ENCODE peak calls at places on chromosomes 11 and 22, in eight cellular contexts. One of them, this sample, is unnamed.

GRCh38 chr11:88179966-88180629 is 4.9 kb upstream of the RAB38 start:
- DNase-seq in testis: no peak
- DNase-seq in HCT116: no peak
- DNase-seq in ovary: no peak
- DNase-seq in BJ: no peak
- DNase-seq in cardiac muscle cell: peak
- DNase-seq in GM23338: no peak
- DNase-seq in Panc1: no peak
- DNase-seq in this sample: no peak

GRCh38 chr11:100888836-100889235 is 201.7 kb downstream of the ARHGAP42 start:
- DNase-seq in GM23338: no peak
- DNase-seq in BJ: no peak
- DNase-seq in HCT116: no peak
- DNase-seq in ovary: no peak
- DNase-seq in Panc1: no peak
- DNase-seq in testis: no peak
- DNase-seq in cardiac muscle cell: no peak
- DNase-seq in this sample: no peak

GRCh38 chr11:34707462-34707840 is 86.6 kb downstream of the EHF start:
- DNase-seq in Panc1: no peak
- DNase-seq in GM23338: no peak
- DNase-seq in BJ: no peak
- DNase-seq in cardiac muscle cell: no peak
- DNase-seq in testis: no peak
- DNase-seq in ovary: no peak
- DNase-seq in HCT116: no peak
- DNase-seq in this sample: no peak

GRCh38 chr11:10314199-10315072 is 9.6 kb downstream of the ADM start:
- DNase-seq in HCT116: no peak
- DNase-seq in testis: no peak
- DNase-seq in GM23338: peak
- DNase-seq in ovary: no peak
- DNase-seq in cardiac muscle cell: peak
- DNase-seq in BJ: no peak
- DNase-seq in Panc1: no peak
- DNase-seq in this sample: no peak

GRCh38 chr22:42704896-42705295 is 15.8 kb downstream of the A4GALT start:
- DNase-seq in GM23338: peak
- DNase-seq in cardiac muscle cell: no peak
- DNase-seq in Panc1: no peak
- DNase-seq in BJ: no peak
- DNase-seq in HCT116: no peak
- DNase-seq in ovary: no peak
- DNase-seq in testis: no peak
- DNase-seq in this sample: no peak

GRCh38 chr11:30560345-30561106 is 25.6 kb downstream of the MPPED2 start:
- DNase-seq in BJ: no peak
- DNase-seq in cardiac muscle cell: no peak
- DNase-seq in Panc1: no peak
- DNase-seq in HCT116: no peak
- DNase-seq in testis: no peak
- DNase-seq in ovary: no peak
- DNase-seq in GM23338: peak
- DNase-seq in this sample: no peak

GRCh38 chr11:96199563-96200025 is 143.4 kb downstream of the MAML2 start:
- DNase-seq in ovary: no peak
- DNase-seq in cardiac muscle cell: peak
- DNase-seq in testis: no peak
- DNase-seq in GM23338: no peak
- DNase-seq in BJ: no peak
- DNase-seq in HCT116: no peak
- DNase-seq in Panc1: no peak
- DNase-seq in this sample: peak

GRCh38 chr11:73797457-73797856 is 9.8 kb downstream of the MRPL48 start:
- DNase-seq in testis: no peak
- DNase-seq in cardiac muscle cell: no peak
- DNase-seq in Panc1: no peak
- DNase-seq in GM23338: no peak
- DNase-seq in HCT116: no peak
- DNase-seq in BJ: no peak
- DNase-seq in ovary: no peak
- DNase-seq in this sample: no peak

GRCh38 chr11:116428638-116428975 is 344.2 kb downstream of the BUD13 start:
- DNase-seq in GM23338: no peak
- DNase-seq in HCT116: no peak
- DNase-seq in Panc1: no peak
- DNase-seq in testis: no peak
- DNase-seq in cardiac muscle cell: no peak
- DNase-seq in BJ: no peak
- DNase-seq in ovary: no peak
- DNase-seq in this sample: no peak

GRCh38 chr11:9982796-9983579 is 311.0 kb downstream of the SBF2 start:
- DNase-seq in cardiac muscle cell: peak
- DNase-seq in GM23338: peak
- DNase-seq in HCT116: peak
- DNase-seq in testis: no peak
- DNase-seq in Panc1: no peak
- DNase-seq in BJ: no peak
- DNase-seq in ovary: no peak
- DNase-seq in this sample: peak

GRCh38 chr22:43722444-43722843 is 89.7 kb downstream of the EFCAB6 start:
- DNase-seq in ovary: no peak
- DNase-seq in cardiac muscle cell: no peak
- DNase-seq in HCT116: no peak
- DNase-seq in Panc1: no peak
- DNase-seq in BJ: no peak
- DNase-seq in GM23338: no peak
- DNase-seq in testis: no peak
- DNase-seq in this sample: no peak

GRCh38 chr11:859394-860131 is 16.9 kb downstream of the TSPAN4 start:
- DNase-seq in BJ: no peak
- DNase-seq in ovary: peak
- DNase-seq in Panc1: no peak
- DNase-seq in HCT116: no peak
- DNase-seq in GM23338: no peak
- DNase-seq in cardiac muscle cell: peak
- DNase-seq in testis: peak
- DNase-seq in this sample: peak

GRCh38 chr22:43926349-43926710 is 2.7 kb downstream of the PNPLA3 start:
- DNase-seq in HCT116: no peak
- DNase-seq in Panc1: no peak
- DNase-seq in cardiac muscle cell: no peak
- DNase-seq in BJ: no peak
- DNase-seq in GM23338: no peak
- DNase-seq in testis: no peak
- DNase-seq in ovary: no peak
- DNase-seq in this sample: no peak

GRCh38 chr11:33941637-33942160 is 49.8 kb upstream of the LMO2 start:
- DNase-seq in cardiac muscle cell: peak
- DNase-seq in ovary: no peak
- DNase-seq in Panc1: no peak
- DNase-seq in GM23338: no peak
- DNase-seq in HCT116: peak
- DNase-seq in testis: no peak
- DNase-seq in BJ: no peak
- DNase-seq in this sample: no peak

GRCh38 chr11:65448418-65449196 is 26.0 kb downstream of the NEAT1 start:
- DNase-seq in testis: no peak
- DNase-seq in GM23338: peak
- DNase-seq in ovary: no peak
- DNase-seq in cardiac muscle cell: peak
- DNase-seq in BJ: no peak
- DNase-seq in Panc1: no peak
- DNase-seq in HCT116: no peak
- DNase-seq in this sample: no peak

GRCh38 chr11:8106679-8107078 is 25.7 kb downstream of the TUB start:
- DNase-seq in ovary: no peak
- DNase-seq in testis: no peak
- DNase-seq in cardiac muscle cell: no peak
- DNase-seq in GM23338: no peak
- DNase-seq in Panc1: no peak
- DNase-seq in HCT116: no peak
- DNase-seq in BJ: no peak
- DNase-seq in this sample: no peak

GRCh38 chr22:30856699-30857098 is 111.9 kb downstream of the MORC2 start:
- DNase-seq in ovary: no peak
- DNase-seq in Panc1: no peak
- DNase-seq in GM23338: no peak
- DNase-seq in testis: no peak
- DNase-seq in HCT116: no peak
- DNase-seq in BJ: no peak
- DNase-seq in cardiac muscle cell: no peak
- DNase-seq in this sample: no peak

GRCh38 chr11:42175203-42175602 is 715.8 kb upstream of the LRRC4C start:
- DNase-seq in Panc1: no peak
- DNase-seq in cardiac muscle cell: peak
- DNase-seq in BJ: peak
- DNase-seq in ovary: no peak
- DNase-seq in GM23338: no peak
- DNase-seq in HCT116: no peak
- DNase-seq in testis: no peak
- DNase-seq in this sample: peak

DNA sequence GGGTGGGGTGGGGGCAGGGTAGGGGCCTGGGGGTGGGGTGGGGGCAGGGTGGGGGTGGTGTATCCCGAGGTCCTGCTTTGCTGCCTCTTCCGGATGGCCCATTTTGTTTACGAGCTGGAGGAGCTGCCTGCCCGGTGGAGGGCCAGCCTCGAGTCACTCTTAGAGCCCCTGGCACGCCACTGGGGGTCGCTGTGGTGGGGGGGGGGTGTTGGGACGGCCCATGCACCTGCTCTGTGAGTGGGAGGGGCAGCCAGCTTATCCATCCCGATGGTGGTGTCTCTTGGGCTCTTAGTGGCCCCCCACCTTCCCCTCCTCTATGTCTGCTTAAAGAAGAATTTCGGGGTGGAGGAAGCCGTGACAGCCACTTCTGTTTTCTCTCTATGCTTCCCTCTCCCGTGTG is 24.6 kb downstream of the MRGPRD start:
- DNase-seq in Panc1: no peak
- DNase-seq in BJ: no peak
- DNase-seq in cardiac muscle cell: no peak
- DNase-seq in GM23338: peak
- DNase-seq in HCT116: no peak
- DNase-seq in ovary: no peak
- DNase-seq in testis: no peak
- DNase-seq in this sample: no peak
- TF ChIP-seq CTCF in Panc1: no peak
- TF ChIP-seq CTCF in BJ: peak
- TF ChIP-seq CTCF in cardiac muscle cell: peak
- TF ChIP-seq CTCF in GM23338: peak
- TF ChIP-seq CTCF in HCT116: no peak
- TF ChIP-seq CTCF in ovary: no peak
- TF ChIP-seq CTCF in testis: no peak
- TF ChIP-seq CTCF in this sample: no peak

DNA sequence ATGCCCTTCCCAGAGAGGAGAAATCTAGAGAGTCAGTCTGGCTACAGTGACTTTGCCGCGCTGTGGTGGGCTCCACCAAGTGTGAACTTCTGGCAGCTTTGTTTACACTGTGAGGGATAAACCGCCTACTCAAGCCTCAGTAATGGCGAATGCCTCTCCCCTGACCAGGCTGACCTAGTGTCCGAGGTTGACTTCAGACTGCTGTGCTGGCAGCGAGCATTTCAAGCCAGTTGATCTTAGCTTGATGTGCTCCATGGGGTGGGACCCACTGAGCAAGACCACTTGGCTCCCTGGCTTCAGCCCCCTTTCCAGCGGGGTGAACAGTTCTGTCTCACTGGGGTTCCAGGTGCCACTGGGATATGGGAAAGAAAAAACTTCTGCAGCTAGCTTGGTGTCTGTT is 38.6 kb upstream of the PTH start:
- DNase-seq in cardiac muscle cell: no peak
- DNase-seq in BJ: no peak
- DNase-seq in Panc1: no peak
- DNase-seq in GM23338: no peak
- DNase-seq in testis: no peak
- DNase-seq in ovary: no peak
- DNase-seq in HCT116: no peak
- DNase-seq in this sample: no peak
- H3K4me3 ChIP-seq in cardiac muscle cell: no peak
- H3K4me3 ChIP-seq in BJ: no peak
- H3K4me3 ChIP-seq in Panc1: no peak
- H3K4me3 ChIP-seq in GM23338: no peak
- H3K4me3 ChIP-seq in testis: no peak
- H3K4me3 ChIP-seq in ovary: no peak
- H3K4me3 ChIP-seq in HCT116: no peak
- H3K4me3 ChIP-seq in this sample: no peak

DNA sequence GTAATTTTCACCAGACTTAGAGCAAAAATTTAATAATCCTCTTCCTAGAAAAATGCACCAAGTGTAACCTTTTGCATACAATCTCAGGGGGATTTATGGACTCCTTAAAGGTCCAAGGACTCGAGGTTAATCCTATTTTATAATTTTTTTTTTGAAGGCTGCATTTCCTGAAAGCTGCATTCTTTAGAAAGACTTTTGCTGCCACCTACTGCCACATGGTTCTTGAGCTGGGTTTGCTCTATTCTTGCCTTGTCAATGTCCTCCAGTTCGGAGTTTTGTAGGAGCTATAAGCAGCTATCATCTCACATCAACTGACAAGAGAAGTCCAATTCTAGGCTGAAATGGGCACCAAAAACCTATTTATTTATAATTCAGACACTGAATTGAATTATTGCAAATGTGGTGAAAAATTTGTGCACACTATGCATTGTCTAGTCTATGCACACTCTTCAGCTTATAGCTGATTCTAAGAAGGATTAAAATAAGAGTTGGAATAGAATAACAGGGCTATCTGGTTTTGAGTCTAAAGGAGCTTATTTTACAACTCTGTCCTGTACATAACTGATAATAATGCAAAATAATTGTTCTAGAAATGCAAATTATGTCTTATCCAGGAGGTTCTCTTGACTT is 31.3 kb downstream of the TRAF6 start:
- DNase-seq in ovary: no peak
- DNase-seq in GM23338: peak
- DNase-seq in HCT116: peak
- DNase-seq in cardiac muscle cell: peak
- DNase-seq in testis: peak
- DNase-seq in Panc1: peak
- DNase-seq in BJ: no peak
- DNase-seq in this sample: no peak
- TF ChIP-seq CTCF in ovary: no peak
- TF ChIP-seq CTCF in GM23338: peak
- TF ChIP-seq CTCF in HCT116: peak
- TF ChIP-seq CTCF in cardiac muscle cell: peak
- TF ChIP-seq CTCF in testis: peak
- TF ChIP-seq CTCF in Panc1: peak
- TF ChIP-seq CTCF in BJ: peak
- TF ChIP-seq CTCF in this sample: peak

DNA sequence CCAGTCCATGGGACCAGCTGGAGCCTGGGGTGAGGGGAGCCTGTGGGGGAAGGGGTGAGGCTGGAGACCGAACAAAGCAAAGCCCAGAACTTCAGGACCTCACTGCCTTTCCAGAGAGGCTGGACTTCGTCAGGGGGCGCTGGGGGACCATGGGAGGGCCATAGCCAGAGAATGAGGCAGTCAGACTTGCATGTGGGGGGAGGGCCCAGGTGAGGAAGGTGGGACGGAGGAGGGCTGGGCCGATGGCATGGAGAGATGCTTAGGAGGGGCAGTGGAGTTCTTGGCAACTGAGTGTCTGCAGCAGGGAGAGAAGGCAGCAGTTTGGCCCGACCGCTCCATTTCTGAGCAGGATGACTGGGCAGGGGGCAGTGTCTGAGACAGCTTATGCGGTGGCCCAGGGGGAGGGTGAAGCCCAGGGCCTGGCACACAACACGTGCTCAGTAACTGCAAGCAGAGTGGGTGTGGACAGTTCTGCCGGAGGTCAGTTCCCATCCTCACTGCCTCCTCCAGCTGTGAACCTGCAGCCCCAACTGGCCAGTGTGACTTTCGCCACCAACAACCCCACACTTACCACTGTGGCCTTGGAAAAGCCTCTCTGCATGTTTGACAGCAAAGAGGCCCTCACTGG is 796 bp downstream of the UPK3A start:
- DNase-seq in HCT116: no peak
- DNase-seq in cardiac muscle cell: no peak
- DNase-seq in Panc1: no peak
- DNase-seq in ovary: no peak
- DNase-seq in testis: no peak
- DNase-seq in GM23338: peak
- DNase-seq in BJ: no peak
- DNase-seq in this sample: no peak
- H3K4me3 ChIP-seq in HCT116: no peak
- H3K4me3 ChIP-seq in cardiac muscle cell: peak
- H3K4me3 ChIP-seq in Panc1: no peak
- H3K4me3 ChIP-seq in ovary: no peak
- H3K4me3 ChIP-seq in testis: no peak
- H3K4me3 ChIP-seq in GM23338: peak
- H3K4me3 ChIP-seq in BJ: no peak
- H3K4me3 ChIP-seq in this sample: no peak

This sample was measured in astrocyte of the cerebellum.